ENCODE peak calls at places on chromosome 7, in seven cellular contexts. E is fibroblast of lung, T is fibroblast of pulmonary artery, B is cardiac muscle cell, I is heart right ventricle, Q is A549, S is nephron progenitor cell. P is an unnamed sample.

GRCh38 chr7:147245274-147245673 is 1128.7 kb downstream of the CNTNAP2 start:
- DNase-seq in E (peak; percentile 45), T (peak; percentile 58), B (peak; percentile 50), I (no peak), Q (peak; percentile 18), S (peak; percentile 32), P (peak; percentile 62)

GRCh38 chr7:115024276-115024675 is 102.4 kb downstream of the MDFIC start:
- DNase-seq in E (no peak), T (no peak), B (no peak), I (no peak), Q (no peak), S (no peak), P (no peak)

GRCh38 chr7:42913591-42913990 is 1.7 kb upstream of the C7orf25 start:
- DNase-seq in E (no peak), T (peak; percentile 95), B (peak; percentile 96), I (no peak), Q (no peak), S (no peak), P (no peak)

GRCh38 chr7:11831727-11832495 is at the start of gene THSD7A:
- DNase-seq in E (peak; percentile 62), T (peak; percentile 65), B (peak; percentile 72), I (peak; percentile 48), Q (peak; percentile 46), S (peak; percentile 79), P (peak; percentile 18)

GRCh38 chr7:55509322-55509721 is 63.0 kb downstream of the VOPP1 start:
- DNase-seq in E (peak; percentile 67), T (peak; percentile 60), B (peak; percentile 16), I (no peak), Q (no peak), S (no peak), P (peak; percentile 8)

GRCh38 chr7:100111914-100112313 is 7.2 kb downstream of the TAF6 start:
- DNase-seq in E (no peak), T (no peak), B (no peak), I (no peak), Q (no peak), S (no peak), P (no peak)

GRCh38 chr7:74479066-74479781 is 25.5 kb downstream of the GTF2IRD1 start:
- DNase-seq in E (peak; percentile 57), T (no peak), B (peak; percentile 52), I (no peak), Q (no peak), S (peak; percentile 22), P (peak; percentile 85)

GRCh38 chr7:37367010-37367409 is 81.7 kb downstream of the ELMO1 start:
- DNase-seq in E (no peak), T (no peak), B (no peak), I (no peak), Q (no peak), S (no peak), P (no peak)

GRCh38 chr7:13908667-13909382 is 80.6 kb downstream of the ETV1 start:
- DNase-seq in E (peak; percentile 12), T (no peak), B (no peak), I (no peak), Q (no peak), S (no peak), P (peak; percentile 39)

GRCh38 chr7:143318661-143319060 is 2.8 kb downstream of the CLCN1 start:
- DNase-seq in E (peak; percentile 77), T (peak; percentile 39), B (peak; percentile 61), I (peak; percentile 17), Q (no peak), S (no peak), P (peak; percentile 82)

GRCh38 chr7:118183254-118183585 is 744 bp upstream of the LSM8 start:
- DNase-seq in E (no peak), T (peak; percentile 20), B (peak; percentile 6), I (no peak), Q (no peak), S (peak; percentile 5), P (no peak)

GRCh38 chr7:104482362-104483042 is 154.1 kb downstream of the LHFPL3 start:
- DNase-seq in E (no peak), T (no peak), B (no peak), I (no peak), Q (no peak), S (no peak), P (no peak)

GRCh38 chr7:102044984-102045673 is 227.7 kb downstream of the CUX1 start:
- DNase-seq in E (peak; percentile 98), T (peak; percentile 85), B (peak; percentile 91), I (peak; percentile 63), Q (no peak), S (no peak), P (no peak)

GRCh38 chr7:26187380-26188290 is 12.9 kb downstream of the HNRNPA2B1 start:
- DNase-seq in E (no peak), T (no peak), B (no peak), I (no peak), Q (no peak), S (no peak), P (no peak)

GRCh38 chr7:139570119-139570518 is 46.6 kb downstream of the CLEC2L start:
- DNase-seq in E (no peak), T (no peak), B (no peak), I (no peak), Q (no peak), S (no peak), P (no peak)

GRCh38 chr7:98240961-98241673 is 10.9 kb downstream of the TECPR1 start:
- DNase-seq in E (peak; percentile 26), T (peak; percentile 56), B (peak; percentile 49), I (no peak), Q (peak; percentile 81), S (peak; percentile 73), P (peak; percentile 49)

GRCh38 chr7:2019693-2020511 is 212.8 kb downstream of the MAD1L1 start:
- DNase-seq in E (peak; percentile 96), T (peak; percentile 87), B (peak; percentile 86), I (peak; percentile 74), Q (no peak), S (no peak), P (peak; percentile 9)

GRCh38 chr7:154911862-154912261 is 91.1 kb downstream of the PAXIP1 start:
- DNase-seq in E (no peak), T (no peak), B (no peak), I (no peak), Q (no peak), S (no peak), P (no peak)

GRCh38 chr7:50349963-50350944 is 45.7 kb downstream of the IKZF1 start:
- DNase-seq in E (no peak), T (no peak), B (no peak), I (no peak), Q (no peak), S (no peak), P (no peak)

GRCh38 chr7:80520199-80520598 is 8.3 kb upstream of the GNAT3 start:
- DNase-seq in E (no peak), T (no peak), B (no peak), I (no peak), Q (no peak), S (no peak), P (no peak)

GRCh38 chr7:69568266-69568665 is 30.0 kb upstream of the AUTS2 start:
- DNase-seq in E (no peak), T (no peak), B (no peak), I (no peak), Q (no peak), S (no peak), P (no peak)

GRCh38 chr7:26151096-26151495 is 902 bp upstream of the NFE2L3 start:
- DNase-seq in E (no peak), T (no peak), B (no peak), I (no peak), Q (no peak), S (no peak), P (no peak)

GRCh38 chr7:155316427-155317113 is 18.9 kb downstream of the INSIG1 start:
- DNase-seq in E (no peak), T (no peak), B (no peak), I (no peak), Q (no peak), S (no peak), P (no peak)

GRCh38 chr7:116692599-116693308 is 20.8 kb downstream of the MET start:
- DNase-seq in E (no peak), T (no peak), B (no peak), I (no peak), Q (no peak), S (no peak), P (peak; percentile 56)

GRCh38 chr7:122166708-122167107 is 22.7 kb upstream of the AASS start:
- DNase-seq in E (peak; percentile 64), T (peak; percentile 88), B (peak; percentile 92), I (no peak), Q (no peak), S (no peak), P (peak; percentile 54)

GRCh38 chr7:2032030-2032875 is 200.5 kb downstream of the MAD1L1 start:
- DNase-seq in E (peak; percentile 29), T (peak; percentile 23), B (peak; percentile 20), I (peak; percentile 60), Q (no peak), S (no peak), P (no peak)

GRCh38 chr7:155348806-155349205 is 51.1 kb downstream of the INSIG1 start:
- DNase-seq in E (no peak), T (no peak), B (no peak), I (no peak), Q (no peak), S (no peak), P (no peak)

GRCh38 chr7:87416682-87417587 is 58.5 kb downstream of the ABCB4 start:
- DNase-seq in E (peak; percentile 80), T (peak; percentile 83), B (peak; percentile 80), I (no peak), Q (no peak), S (peak; percentile 64), P (peak; percentile 71)

GRCh38 chr7:128919881-128920789 is 9.6 kb upstream of the KCP start:
- DNase-seq in E (no peak), T (no peak), B (no peak), I (no peak), Q (no peak), S (no peak), P (no peak)

DNA sequence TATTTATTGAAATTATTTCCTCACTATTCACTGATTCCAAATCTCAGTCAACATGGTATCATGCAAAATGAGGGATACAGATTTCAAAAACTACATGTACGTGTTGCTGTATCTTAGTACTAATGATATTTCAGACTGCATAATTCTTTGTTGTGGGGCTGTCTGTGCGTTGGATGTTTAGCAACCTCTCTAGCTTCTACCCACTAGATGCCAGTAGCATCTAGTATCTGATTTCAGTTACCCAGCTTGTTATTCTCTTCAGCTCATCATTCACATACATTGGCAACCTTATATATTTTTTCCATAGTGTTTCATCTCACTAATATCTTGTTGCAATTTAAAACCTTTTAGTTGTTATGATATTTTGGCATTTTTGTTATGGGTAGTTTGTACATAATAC is 22.5 kb upstream of the WASL start:
- DNase-seq in E (no peak), T (no peak), B (no peak), I (no peak), Q (no peak), S (no peak), P (peak; percentile 34)
- TF ChIP-seq CTCF in E (no peak), T (no peak), B (no peak), I (no peak), Q (peak; percentile 37), S (no peak), P (no peak)

GRCh38 chr7:18553585-18554055 is 58.1 kb downstream of the HDAC9 start:
- DNase-seq in E (no peak), T (no peak), B (no peak), I (no peak), Q (no peak), S (no peak), P (no peak)
- TF ChIP-seq CTCF in E (no peak), T (no peak), B (no peak), I (no peak), Q (no peak), S (no peak), P (no peak)

GRCh38 chr7:107048783-107049418 is 4.4 kb downstream of the PRKAR2B start:
- DNase-seq in E (no peak), T (no peak), B (no peak), I (no peak), Q (no peak), S (no peak), P (no peak)
- TF ChIP-seq CTCF in E (no peak), T (no peak), B (no peak), I (no peak), Q (no peak), S (no peak), P (no peak)

GRCh38 chr7:44240983-44241510 is 40.3 kb downstream of the YKT6 start:
- DNase-seq in E (peak; percentile 83), T (peak; percentile 88), B (peak; percentile 87), I (peak; percentile 65), Q (peak; percentile 92), S (peak; percentile 72), P (peak; percentile 85)
- TF ChIP-seq CTCF in E (peak; percentile 87), T (peak; percentile 88), B (peak; percentile 92), I (peak; percentile 72), Q (peak; percentile 83), S (peak; percentile 61), P (peak; percentile 83)